ENCODE peak calls at places on chromosomes 2 and 18, in nine cellular contexts. One of them, this sample, is unnamed.

GRCh38 chr18:32698148-32698547 is 74.7 kb downstream of the KLHL14 start:
- DNase-seq in Right ventricle myocardium inferior: no peak
- DNase-seq in coronary artery: no peak
- DNase-seq in EL: no peak
- DNase-seq in stimulated activated CD8-positive, alpha-beta memory T cell treated with anti-CD3 and anti-CD28 coated beads, Interleukin-2, amount 100 ng/mL, for 48 hours: no peak
- DNase-seq in Daoy: no peak
- DNase-seq in NCI-H2081: peak
- DNase-seq in activated CD8-positive, alpha-beta memory T cell treated with anti-CD3 and anti-CD28 coated beads, Interleukin-2, amount 10 ng/mL, durations not matched to agents 7 days and 5 days: no peak
- DNase-seq in iris pigment epithelial cell: no peak
- DNase-seq in this sample: no peak

GRCh38 chr2:148824190-148824589 is 50.8 kb upstream of the KIF5C start:
- DNase-seq in Right ventricle myocardium inferior: no peak
- DNase-seq in Daoy: no peak
- DNase-seq in NCI-H2081: no peak
- DNase-seq in stimulated activated CD8-positive, alpha-beta memory T cell treated with anti-CD3 and anti-CD28 coated beads, Interleukin-2, amount 100 ng/mL, for 48 hours: no peak
- DNase-seq in coronary artery: no peak
- DNase-seq in EL: no peak
- DNase-seq in activated CD8-positive, alpha-beta memory T cell treated with anti-CD3 and anti-CD28 coated beads, Interleukin-2, amount 10 ng/mL, durations not matched to agents 7 days and 5 days: no peak
- DNase-seq in iris pigment epithelial cell: no peak
- DNase-seq in this sample: no peak

GRCh38 chr2:23411752-23412431 is 26.9 kb downstream of the KLHL29 start:
- DNase-seq in coronary artery: peak
- DNase-seq in stimulated activated CD8-positive, alpha-beta memory T cell treated with anti-CD3 and anti-CD28 coated beads, Interleukin-2, amount 100 ng/mL, for 48 hours: no peak
- DNase-seq in NCI-H2081: no peak
- DNase-seq in Right ventricle myocardium inferior: no peak
- DNase-seq in Daoy: peak
- DNase-seq in activated CD8-positive, alpha-beta memory T cell treated with anti-CD3 and anti-CD28 coated beads, Interleukin-2, amount 10 ng/mL, durations not matched to agents 7 days and 5 days: no peak
- DNase-seq in EL: peak
- DNase-seq in iris pigment epithelial cell: peak
- DNase-seq in this sample: no peak

GRCh38 chr2:64781991-64782390 is 128.3 kb upstream of the SERTAD2 start:
- DNase-seq in Daoy: peak
- DNase-seq in coronary artery: no peak
- DNase-seq in EL: peak
- DNase-seq in stimulated activated CD8-positive, alpha-beta memory T cell treated with anti-CD3 and anti-CD28 coated beads, Interleukin-2, amount 100 ng/mL, for 48 hours: no peak
- DNase-seq in activated CD8-positive, alpha-beta memory T cell treated with anti-CD3 and anti-CD28 coated beads, Interleukin-2, amount 10 ng/mL, durations not matched to agents 7 days and 5 days: no peak
- DNase-seq in iris pigment epithelial cell: no peak
- DNase-seq in Right ventricle myocardium inferior: no peak
- DNase-seq in NCI-H2081: no peak
- DNase-seq in this sample: no peak

GRCh38 chr2:38524580-38524979 is 78.1 kb downstream of the HNRNPLL start:
- DNase-seq in Daoy: no peak
- DNase-seq in Right ventricle myocardium inferior: no peak
- DNase-seq in stimulated activated CD8-positive, alpha-beta memory T cell treated with anti-CD3 and anti-CD28 coated beads, Interleukin-2, amount 100 ng/mL, for 48 hours: no peak
- DNase-seq in activated CD8-positive, alpha-beta memory T cell treated with anti-CD3 and anti-CD28 coated beads, Interleukin-2, amount 10 ng/mL, durations not matched to agents 7 days and 5 days: no peak
- DNase-seq in EL: no peak
- DNase-seq in coronary artery: no peak
- DNase-seq in NCI-H2081: no peak
- DNase-seq in iris pigment epithelial cell: no peak
- DNase-seq in this sample: no peak

GRCh38 chr2:85540131-85540587 is 1.2 kb downstream of the MAT2A start:
- DNase-seq in Right ventricle myocardium inferior: no peak
- DNase-seq in EL: no peak
- DNase-seq in stimulated activated CD8-positive, alpha-beta memory T cell treated with anti-CD3 and anti-CD28 coated beads, Interleukin-2, amount 100 ng/mL, for 48 hours: no peak
- DNase-seq in activated CD8-positive, alpha-beta memory T cell treated with anti-CD3 and anti-CD28 coated beads, Interleukin-2, amount 10 ng/mL, durations not matched to agents 7 days and 5 days: no peak
- DNase-seq in iris pigment epithelial cell: no peak
- DNase-seq in Daoy: no peak
- DNase-seq in NCI-H2081: no peak
- DNase-seq in coronary artery: no peak
- DNase-seq in this sample: no peak

GRCh38 chr2:225742487-225742886 is 343.0 kb downstream of the NYAP2 start:
- DNase-seq in activated CD8-positive, alpha-beta memory T cell treated with anti-CD3 and anti-CD28 coated beads, Interleukin-2, amount 10 ng/mL, durations not matched to agents 7 days and 5 days: no peak
- DNase-seq in NCI-H2081: no peak
- DNase-seq in Daoy: no peak
- DNase-seq in Right ventricle myocardium inferior: no peak
- DNase-seq in EL: no peak
- DNase-seq in stimulated activated CD8-positive, alpha-beta memory T cell treated with anti-CD3 and anti-CD28 coated beads, Interleukin-2, amount 100 ng/mL, for 48 hours: no peak
- DNase-seq in iris pigment epithelial cell: no peak
- DNase-seq in coronary artery: no peak
- DNase-seq in this sample: no peak

GRCh38 chr18:23433360-23433759 is 19.7 kb upstream of the RIOK3 start:
- DNase-seq in NCI-H2081: no peak
- DNase-seq in coronary artery: no peak
- DNase-seq in iris pigment epithelial cell: no peak
- DNase-seq in activated CD8-positive, alpha-beta memory T cell treated with anti-CD3 and anti-CD28 coated beads, Interleukin-2, amount 10 ng/mL, durations not matched to agents 7 days and 5 days: no peak
- DNase-seq in stimulated activated CD8-positive, alpha-beta memory T cell treated with anti-CD3 and anti-CD28 coated beads, Interleukin-2, amount 100 ng/mL, for 48 hours: no peak
- DNase-seq in Daoy: no peak
- DNase-seq in EL: no peak
- DNase-seq in Right ventricle myocardium inferior: no peak
- DNase-seq in this sample: no peak

GRCh38 chr18:2715990-2716389 is 60.5 kb downstream of the SMCHD1 start:
- DNase-seq in Right ventricle myocardium inferior: no peak
- DNase-seq in stimulated activated CD8-positive, alpha-beta memory T cell treated with anti-CD3 and anti-CD28 coated beads, Interleukin-2, amount 100 ng/mL, for 48 hours: no peak
- DNase-seq in Daoy: no peak
- DNase-seq in activated CD8-positive, alpha-beta memory T cell treated with anti-CD3 and anti-CD28 coated beads, Interleukin-2, amount 10 ng/mL, durations not matched to agents 7 days and 5 days: no peak
- DNase-seq in coronary artery: no peak
- DNase-seq in NCI-H2081: no peak
- DNase-seq in EL: peak
- DNase-seq in iris pigment epithelial cell: peak
- DNase-seq in this sample: no peak

GRCh38 chr2:105176429-105176828 is 65.1 kb upstream of the GPR45 start:
- DNase-seq in EL: no peak
- DNase-seq in iris pigment epithelial cell: no peak
- DNase-seq in coronary artery: no peak
- DNase-seq in Daoy: no peak
- DNase-seq in activated CD8-positive, alpha-beta memory T cell treated with anti-CD3 and anti-CD28 coated beads, Interleukin-2, amount 10 ng/mL, durations not matched to agents 7 days and 5 days: no peak
- DNase-seq in NCI-H2081: no peak
- DNase-seq in Right ventricle myocardium inferior: no peak
- DNase-seq in stimulated activated CD8-positive, alpha-beta memory T cell treated with anti-CD3 and anti-CD28 coated beads, Interleukin-2, amount 100 ng/mL, for 48 hours: no peak
- DNase-seq in this sample: no peak

GRCh38 chr2:199590323-199590915 is 132.7 kb upstream of the SATB2 start:
- DNase-seq in activated CD8-positive, alpha-beta memory T cell treated with anti-CD3 and anti-CD28 coated beads, Interleukin-2, amount 10 ng/mL, durations not matched to agents 7 days and 5 days: no peak
- DNase-seq in Right ventricle myocardium inferior: no peak
- DNase-seq in coronary artery: no peak
- DNase-seq in EL: no peak
- DNase-seq in Daoy: no peak
- DNase-seq in iris pigment epithelial cell: no peak
- DNase-seq in NCI-H2081: no peak
- DNase-seq in stimulated activated CD8-positive, alpha-beta memory T cell treated with anti-CD3 and anti-CD28 coated beads, Interleukin-2, amount 100 ng/mL, for 48 hours: no peak
- DNase-seq in this sample: no peak